ENCODE peak calls at places on chromosomes 2 and 18, in four cellular contexts. G is cardiac fibroblast; Z is cardiac muscle cell; V is activated CD8-positive, alpha-beta T cell treated with anti-CD3 and anti-CD28 coated beads for 36 hours. M is an unnamed sample.

GRCh38 chr2:116510117-116510671 is 1304.3 kb upstream of the DDX18 start:
- DNase-seq in G (peak), V (no peak), Z (peak), M (no peak)

GRCh38 chr2:12014088-12014960 is 267.9 kb downstream of the LPIN1 start:
- DNase-seq in Z (peak), V (no peak), G (peak), M (peak)

GRCh38 chr2:15141211-15141610 is 419.9 kb downstream of the NBAS start:
- DNase-seq in V (peak), Z (no peak), G (no peak), M (no peak)

GRCh38 chr2:226338825-226339224 is 460.8 kb downstream of the IRS1 start:
- DNase-seq in Z (peak), G (no peak), V (no peak), M (no peak)

GRCh38 chr2:35160871-35161270 is 1194.7 kb upstream of the CRIM1 start:
- DNase-seq in V (no peak), Z (no peak), G (no peak), M (no peak)

GRCh38 chr2:71615769-71616730 is 162.7 kb downstream of the DYSF start:
- DNase-seq in Z (no peak), V (no peak), G (no peak), M (peak)

GRCh38 chr18:77072566-77072965 is 60.0 kb downstream of the MBP start:
- DNase-seq in G (no peak), Z (no peak), V (no peak), M (no peak)

GRCh38 chr18:78776151-78776550 is 203.5 kb upstream of the SALL3 start:
- DNase-seq in V (no peak), G (no peak), Z (no peak), M (no peak)

GRCh38 chr2:213818436-213818835 is 534.2 kb downstream of the SPAG16 start:
- DNase-seq in V (no peak), Z (no peak), G (no peak), M (no peak)